ENCODE peak calls at places on chromosomes 3 and 15, in ten cellular contexts. One of them, this sample, is unnamed.

GRCh38 chr3:76943058-76943457 is 96.8 kb upstream of the ROBO2 start:
- DNase-seq in pancreas: no peak
- DNase-seq in right lobe of liver: no peak
- DNase-seq in foreskin fibroblast: no peak
- DNase-seq in uterus: no peak
- DNase-seq in Calu3: peak
- DNase-seq in GM10248: no peak
- DNase-seq in cardiac muscle cell: peak
- DNase-seq in dorsolateral prefrontal cortex: no peak
- DNase-seq in PC-3: no peak
- DNase-seq in this sample: no peak

GRCh38 chr3:58577269-58577821 is at the start of gene FAM107A:
- DNase-seq in pancreas: peak
- DNase-seq in right lobe of liver: no peak
- DNase-seq in foreskin fibroblast: peak
- DNase-seq in uterus: peak
- DNase-seq in Calu3: no peak
- DNase-seq in GM10248: no peak
- DNase-seq in cardiac muscle cell: no peak
- DNase-seq in dorsolateral prefrontal cortex: peak
- DNase-seq in PC-3: peak
- DNase-seq in this sample: no peak

GRCh38 chr15:83571820-83572707 is 81.9 kb upstream of the ADAMTSL3 start:
- DNase-seq in pancreas: no peak
- DNase-seq in right lobe of liver: no peak
- DNase-seq in foreskin fibroblast: peak
- DNase-seq in uterus: no peak
- DNase-seq in Calu3: no peak
- DNase-seq in GM10248: peak
- DNase-seq in cardiac muscle cell: peak
- DNase-seq in dorsolateral prefrontal cortex: no peak
- DNase-seq in PC-3: peak
- DNase-seq in this sample: no peak

GRCh38 chr3:46867550-46867898 is 4.3 kb upstream of the MYL3 start:
- DNase-seq in pancreas: peak
- DNase-seq in right lobe of liver: peak
- DNase-seq in foreskin fibroblast: peak
- DNase-seq in uterus: peak
- DNase-seq in Calu3: no peak
- DNase-seq in GM10248: no peak
- DNase-seq in cardiac muscle cell: no peak
- DNase-seq in dorsolateral prefrontal cortex: no peak
- DNase-seq in PC-3: no peak
- DNase-seq in this sample: no peak

GRCh38 chr3:41565948-41566347 is 366.6 kb downstream of the CTNNB1 start:
- DNase-seq in pancreas: no peak
- DNase-seq in right lobe of liver: no peak
- DNase-seq in foreskin fibroblast: no peak
- DNase-seq in uterus: no peak
- DNase-seq in Calu3: no peak
- DNase-seq in GM10248: no peak
- DNase-seq in cardiac muscle cell: no peak
- DNase-seq in dorsolateral prefrontal cortex: no peak
- DNase-seq in PC-3: no peak
- DNase-seq in this sample: no peak

GRCh38 chr15:99167640-99168039 is 62.8 kb downstream of the SYNM start:
- DNase-seq in pancreas: no peak
- DNase-seq in right lobe of liver: no peak
- DNase-seq in foreskin fibroblast: no peak
- DNase-seq in uterus: no peak
- DNase-seq in Calu3: no peak
- DNase-seq in GM10248: peak
- DNase-seq in cardiac muscle cell: no peak
- DNase-seq in dorsolateral prefrontal cortex: no peak
- DNase-seq in PC-3: no peak
- DNase-seq in this sample: no peak

GRCh38 chr3:135191690-135192089 is 396.6 kb downstream of the EPHB1 start:
- DNase-seq in pancreas: no peak
- DNase-seq in right lobe of liver: no peak
- DNase-seq in foreskin fibroblast: no peak
- DNase-seq in uterus: no peak
- DNase-seq in Calu3: no peak
- DNase-seq in GM10248: no peak
- DNase-seq in cardiac muscle cell: no peak
- DNase-seq in dorsolateral prefrontal cortex: no peak
- DNase-seq in PC-3: no peak
- DNase-seq in this sample: no peak

GRCh38 chr15:61915640-61916039 is 144.6 kb downstream of the VPS13C start:
- DNase-seq in pancreas: no peak
- DNase-seq in right lobe of liver: no peak
- DNase-seq in foreskin fibroblast: peak
- DNase-seq in uterus: no peak
- DNase-seq in Calu3: no peak
- DNase-seq in GM10248: no peak
- DNase-seq in cardiac muscle cell: no peak
- DNase-seq in dorsolateral prefrontal cortex: no peak
- DNase-seq in PC-3: no peak
- DNase-seq in this sample: no peak

GRCh38 chr15:90691982-90692773 is 25.0 kb upstream of the BLM start:
- DNase-seq in pancreas: no peak
- DNase-seq in right lobe of liver: no peak
- DNase-seq in foreskin fibroblast: no peak
- DNase-seq in uterus: no peak
- DNase-seq in Calu3: no peak
- DNase-seq in GM10248: peak
- DNase-seq in cardiac muscle cell: no peak
- DNase-seq in dorsolateral prefrontal cortex: no peak
- DNase-seq in PC-3: no peak
- DNase-seq in this sample: peak

GRCh38 chr15:90694987-90695386 is 22.2 kb upstream of the BLM start:
- DNase-seq in pancreas: no peak
- DNase-seq in right lobe of liver: no peak
- DNase-seq in foreskin fibroblast: no peak
- DNase-seq in uterus: no peak
- DNase-seq in Calu3: no peak
- DNase-seq in GM10248: no peak
- DNase-seq in cardiac muscle cell: no peak
- DNase-seq in dorsolateral prefrontal cortex: no peak
- DNase-seq in PC-3: no peak
- DNase-seq in this sample: no peak

GRCh38 chr15:90686435-90687218 is 30.5 kb upstream of the BLM start:
- DNase-seq in pancreas: no peak
- DNase-seq in right lobe of liver: no peak
- DNase-seq in foreskin fibroblast: no peak
- DNase-seq in uterus: no peak
- DNase-seq in Calu3: no peak
- DNase-seq in GM10248: peak
- DNase-seq in cardiac muscle cell: no peak
- DNase-seq in dorsolateral prefrontal cortex: no peak
- DNase-seq in PC-3: no peak
- DNase-seq in this sample: peak

GRCh38 chr15:90690585-90690984 is 26.6 kb upstream of the BLM start:
- DNase-seq in pancreas: no peak
- DNase-seq in right lobe of liver: no peak
- DNase-seq in foreskin fibroblast: no peak
- DNase-seq in uterus: no peak
- DNase-seq in Calu3: no peak
- DNase-seq in GM10248: no peak
- DNase-seq in cardiac muscle cell: no peak
- DNase-seq in dorsolateral prefrontal cortex: no peak
- DNase-seq in PC-3: no peak
- DNase-seq in this sample: no peak

DNA sequence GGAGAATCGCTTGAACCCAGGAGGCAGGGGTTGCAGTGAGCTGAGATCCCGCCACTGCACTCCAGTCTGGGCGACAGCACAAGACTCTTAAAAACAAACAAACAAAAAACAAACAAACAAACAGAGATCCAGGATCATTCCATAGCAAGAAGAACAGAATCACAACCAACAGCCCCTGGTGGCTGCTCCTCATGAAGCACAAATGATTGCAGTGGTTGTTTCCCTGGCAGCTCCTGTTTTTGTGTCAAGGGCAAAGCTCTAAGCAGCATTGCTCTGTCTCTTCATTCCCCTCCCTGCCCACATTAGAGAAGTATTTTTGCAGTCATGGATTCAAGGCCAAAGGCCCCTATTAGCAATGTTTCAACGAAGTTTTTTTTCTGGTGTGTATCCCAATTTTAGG is 25.8 kb upstream of the BLM start:
- DNase-seq in pancreas: no peak
- DNase-seq in right lobe of liver: no peak
- DNase-seq in foreskin fibroblast: no peak
- DNase-seq in uterus: no peak
- DNase-seq in Calu3: no peak
- DNase-seq in GM10248: no peak
- DNase-seq in cardiac muscle cell: no peak
- DNase-seq in dorsolateral prefrontal cortex: no peak
- DNase-seq in PC-3: no peak
- DNase-seq in this sample: no peak
- TF ChIP-seq CTCF in pancreas: no peak
- TF ChIP-seq CTCF in right lobe of liver: no peak
- TF ChIP-seq CTCF in foreskin fibroblast: peak
- TF ChIP-seq CTCF in uterus: no peak
- TF ChIP-seq CTCF in Calu3: no peak
- TF ChIP-seq CTCF in GM10248: no peak
- TF ChIP-seq CTCF in cardiac muscle cell: peak
- TF ChIP-seq CTCF in dorsolateral prefrontal cortex: no peak
- TF ChIP-seq CTCF in PC-3: no peak
- TF ChIP-seq CTCF in this sample: peak

GRCh38 chr3:48664929-48665328 is 2.2 kb upstream of the CELSR3 start:
- DNase-seq in pancreas: no peak
- DNase-seq in right lobe of liver: no peak
- DNase-seq in foreskin fibroblast: no peak
- DNase-seq in uterus: no peak
- DNase-seq in Calu3: no peak
- DNase-seq in GM10248: no peak
- DNase-seq in cardiac muscle cell: no peak
- DNase-seq in dorsolateral prefrontal cortex: no peak
- DNase-seq in PC-3: no peak
- DNase-seq in this sample: no peak

GRCh38 chr3:48663489-48664312 is 1.0 kb upstream of the CELSR3 start:
- DNase-seq in pancreas: peak
- DNase-seq in right lobe of liver: peak
- DNase-seq in foreskin fibroblast: peak
- DNase-seq in uterus: peak
- DNase-seq in Calu3: peak
- DNase-seq in GM10248: peak
- DNase-seq in cardiac muscle cell: peak
- DNase-seq in dorsolateral prefrontal cortex: peak
- DNase-seq in PC-3: peak
- DNase-seq in this sample: peak

GRCh38 chr3:48662140-48662752 is 440 bp downstream of the CELSR3 start:
- DNase-seq in pancreas: no peak
- DNase-seq in right lobe of liver: no peak
- DNase-seq in foreskin fibroblast: no peak
- DNase-seq in uterus: no peak
- DNase-seq in Calu3: no peak
- DNase-seq in GM10248: no peak
- DNase-seq in cardiac muscle cell: peak
- DNase-seq in dorsolateral prefrontal cortex: no peak
- DNase-seq in PC-3: no peak
- DNase-seq in this sample: no peak

GRCh38 chr3:48662753-48663488 is at the start of gene CELSR3:
- DNase-seq in pancreas: peak
- DNase-seq in right lobe of liver: no peak
- DNase-seq in foreskin fibroblast: peak
- DNase-seq in uterus: peak
- DNase-seq in Calu3: peak
- DNase-seq in GM10248: peak
- DNase-seq in cardiac muscle cell: peak
- DNase-seq in dorsolateral prefrontal cortex: peak
- DNase-seq in PC-3: peak
- DNase-seq in this sample: peak

DNA sequence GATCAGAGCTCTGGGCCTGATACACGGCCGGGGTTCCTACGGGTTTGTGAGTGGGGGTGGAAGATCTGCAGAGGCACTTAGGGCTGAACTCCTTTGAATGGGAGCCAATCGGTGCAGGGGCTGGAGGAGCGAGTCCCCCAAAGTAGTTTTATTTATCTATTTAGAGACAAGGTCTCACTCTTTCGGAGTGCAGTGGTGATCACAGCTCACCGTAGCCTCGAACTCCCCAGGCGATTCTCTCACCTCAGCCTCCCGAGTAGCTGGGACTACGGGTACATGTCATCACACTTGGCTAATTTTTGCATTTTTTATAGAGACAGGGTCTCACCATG is 1.6 kb upstream of the CELSR3 start:
- DNase-seq in pancreas: no peak
- DNase-seq in right lobe of liver: no peak
- DNase-seq in foreskin fibroblast: no peak
- DNase-seq in uterus: no peak
- DNase-seq in Calu3: no peak
- DNase-seq in GM10248: no peak
- DNase-seq in cardiac muscle cell: no peak
- DNase-seq in dorsolateral prefrontal cortex: no peak
- DNase-seq in PC-3: no peak
- DNase-seq in this sample: no peak
- TF ChIP-seq CTCF in pancreas: no peak
- TF ChIP-seq CTCF in right lobe of liver: no peak
- TF ChIP-seq CTCF in foreskin fibroblast: no peak
- TF ChIP-seq CTCF in uterus: no peak
- TF ChIP-seq CTCF in Calu3: peak
- TF ChIP-seq CTCF in GM10248: no peak
- TF ChIP-seq CTCF in cardiac muscle cell: no peak
- TF ChIP-seq CTCF in dorsolateral prefrontal cortex: peak
- TF ChIP-seq CTCF in PC-3: no peak
- TF ChIP-seq CTCF in this sample: no peak

GRCh38 chr3:150547045-150547753 is 612 bp downstream of the EIF2A start:
- DNase-seq in pancreas: no peak
- DNase-seq in right lobe of liver: no peak
- DNase-seq in foreskin fibroblast: no peak
- DNase-seq in uterus: no peak
- DNase-seq in Calu3: no peak
- DNase-seq in GM10248: no peak
- DNase-seq in cardiac muscle cell: no peak
- DNase-seq in dorsolateral prefrontal cortex: no peak
- DNase-seq in PC-3: peak
- DNase-seq in this sample: no peak

GRCh38 chr3:150544040-150544439 is 2.3 kb downstream of the SERP1 start:
- DNase-seq in pancreas: no peak
- DNase-seq in right lobe of liver: no peak
- DNase-seq in foreskin fibroblast: peak
- DNase-seq in uterus: no peak
- DNase-seq in Calu3: no peak
- DNase-seq in GM10248: no peak
- DNase-seq in cardiac muscle cell: no peak
- DNase-seq in dorsolateral prefrontal cortex: no peak
- DNase-seq in PC-3: peak
- DNase-seq in this sample: no peak

GRCh38 chr3:150546226-150547044 is at the start of the genes EIF2A and SERP1:
- DNase-seq in pancreas: peak
- DNase-seq in right lobe of liver: peak
- DNase-seq in foreskin fibroblast: peak
- DNase-seq in uterus: peak
- DNase-seq in Calu3: peak
- DNase-seq in GM10248: peak
- DNase-seq in cardiac muscle cell: peak
- DNase-seq in dorsolateral prefrontal cortex: peak
- DNase-seq in PC-3: peak
- DNase-seq in this sample: peak

GRCh38 chr3:150544726-150545125 is 1.6 kb downstream of the SERP1 start:
- DNase-seq in pancreas: no peak
- DNase-seq in right lobe of liver: no peak
- DNase-seq in foreskin fibroblast: no peak
- DNase-seq in uterus: no peak
- DNase-seq in Calu3: no peak
- DNase-seq in GM10248: no peak
- DNase-seq in cardiac muscle cell: no peak
- DNase-seq in dorsolateral prefrontal cortex: no peak
- DNase-seq in PC-3: peak
- DNase-seq in this sample: no peak

GRCh38 chr3:150545419-150546225 is 674 bp downstream of the SERP1 start:
- DNase-seq in pancreas: peak
- DNase-seq in right lobe of liver: peak
- DNase-seq in foreskin fibroblast: no peak
- DNase-seq in uterus: peak
- DNase-seq in Calu3: peak
- DNase-seq in GM10248: peak
- DNase-seq in cardiac muscle cell: peak
- DNase-seq in dorsolateral prefrontal cortex: peak
- DNase-seq in PC-3: peak
- DNase-seq in this sample: no peak
- TF ChIP-seq CTCF in pancreas: no peak
- TF ChIP-seq CTCF in right lobe of liver: no peak
- TF ChIP-seq CTCF in foreskin fibroblast: no peak
- TF ChIP-seq CTCF in uterus: no peak
- TF ChIP-seq CTCF in Calu3: no peak
- TF ChIP-seq CTCF in GM10248: no peak
- TF ChIP-seq CTCF in cardiac muscle cell: no peak
- TF ChIP-seq CTCF in dorsolateral prefrontal cortex: no peak
- TF ChIP-seq CTCF in PC-3: no peak
- TF ChIP-seq CTCF in this sample: no peak

GRCh38 chr3:79844176-79844575 is 76.4 kb upstream of the ROBO1 start:
- DNase-seq in pancreas: no peak
- DNase-seq in right lobe of liver: no peak
- DNase-seq in foreskin fibroblast: no peak
- DNase-seq in uterus: no peak
- DNase-seq in Calu3: no peak
- DNase-seq in GM10248: no peak
- DNase-seq in cardiac muscle cell: no peak
- DNase-seq in dorsolateral prefrontal cortex: no peak
- DNase-seq in PC-3: no peak
- DNase-seq in this sample: no peak

GRCh38 chr3:79847928-79848327 is 80.1 kb upstream of the ROBO1 start:
- DNase-seq in pancreas: no peak
- DNase-seq in right lobe of liver: no peak
- DNase-seq in foreskin fibroblast: no peak
- DNase-seq in uterus: no peak
- DNase-seq in Calu3: no peak
- DNase-seq in GM10248: no peak
- DNase-seq in cardiac muscle cell: no peak
- DNase-seq in dorsolateral prefrontal cortex: no peak
- DNase-seq in PC-3: no peak
- DNase-seq in this sample: no peak

GRCh38 chr3:79843180-79843579 is 75.4 kb upstream of the ROBO1 start:
- DNase-seq in pancreas: no peak
- DNase-seq in right lobe of liver: no peak
- DNase-seq in foreskin fibroblast: no peak
- DNase-seq in uterus: no peak
- DNase-seq in Calu3: no peak
- DNase-seq in GM10248: no peak
- DNase-seq in cardiac muscle cell: no peak
- DNase-seq in dorsolateral prefrontal cortex: no peak
- DNase-seq in PC-3: no peak
- DNase-seq in this sample: no peak

GRCh38 chr3:79845546-79845945 is 77.7 kb upstream of the ROBO1 start:
- DNase-seq in pancreas: no peak
- DNase-seq in right lobe of liver: no peak
- DNase-seq in foreskin fibroblast: no peak
- DNase-seq in uterus: no peak
- DNase-seq in Calu3: no peak
- DNase-seq in GM10248: no peak
- DNase-seq in cardiac muscle cell: no peak
- DNase-seq in dorsolateral prefrontal cortex: no peak
- DNase-seq in PC-3: no peak
- DNase-seq in this sample: no peak

GRCh38 chr3:79846148-79846933 is 78.5 kb upstream of the ROBO1 start:
- DNase-seq in pancreas: no peak
- DNase-seq in right lobe of liver: no peak
- DNase-seq in foreskin fibroblast: no peak
- DNase-seq in uterus: no peak
- DNase-seq in Calu3: no peak
- DNase-seq in GM10248: no peak
- DNase-seq in cardiac muscle cell: peak
- DNase-seq in dorsolateral prefrontal cortex: no peak
- DNase-seq in PC-3: no peak
- DNase-seq in this sample: no peak
- TF ChIP-seq CTCF in pancreas: no peak
- TF ChIP-seq CTCF in right lobe of liver: no peak
- TF ChIP-seq CTCF in foreskin fibroblast: no peak
- TF ChIP-seq CTCF in uterus: no peak
- TF ChIP-seq CTCF in Calu3: no peak
- TF ChIP-seq CTCF in GM10248: peak
- TF ChIP-seq CTCF in cardiac muscle cell: peak
- TF ChIP-seq CTCF in dorsolateral prefrontal cortex: peak
- TF ChIP-seq CTCF in PC-3: peak
- TF ChIP-seq CTCF in this sample: peak

This sample was measured in GM12864.